ENCODE peak calls at places on chromosomes 1 and 21, in five cellular contexts. S is NCI-H2081; H is EL; J is stimulated activated naive CD4-positive, alpha-beta T cell; W is BJ. F is an unnamed sample.

GRCh38 chr1:75618382-75618781 is 7.5 kb upstream of the SLC44A5 start:
- DNase-seq in S (no peak), H (no peak), J (no peak), W (no peak), F (no peak)

GRCh38 chr21:32302560-32302959 is 3.9 kb downstream of the MRAP start:
- DNase-seq in S (no peak), H (no peak), J (no peak), W (no peak), F (no peak)

GRCh38 chr1:48469616-48470500 is 2.1 kb downstream of the SPATA6 start:
- DNase-seq in S (no peak), H (peak), J (no peak), W (no peak), F (no peak)

GRCh38 chr1:59043796-59044195 is 253.1 kb upstream of the FGGY start:
- DNase-seq in S (no peak), H (peak), J (no peak), W (peak), F (peak)

GRCh38 chr1:6239950-6240768 is 3.8 kb upstream of the HES3 start:
- DNase-seq in S (no peak), H (peak), J (no peak), W (no peak), F (no peak)

GRCh38 chr1:41418868-41419583 is 57.8 kb downstream of the FOXO6 start:
- DNase-seq in S (peak), H (peak), J (no peak), W (peak), F (peak)

GRCh38 chr1:164803366-164803765 is 244.4 kb downstream of the PBX1 start:
- DNase-seq in S (no peak), H (no peak), J (no peak), W (no peak), F (no peak)

GRCh38 chr1:229186373-229187056 is 84.4 kb upstream of the RAB4A start:
- DNase-seq in S (no peak), H (no peak), J (no peak), W (no peak), F (no peak)

GRCh38 chr21:17462276-17462981 is 50.4 kb upstream of the CXADR start:
- DNase-seq in S (no peak), H (no peak), J (no peak), W (no peak), F (peak)

GRCh38 chr1:29719253-29719652 is 482.9 kb downstream of the PTPRU start:
- DNase-seq in S (no peak), H (no peak), J (no peak), W (no peak), F (no peak)

GRCh38 chr1:36134805-36135339 is 9.8 kb upstream of the COL8A2 start:
- DNase-seq in S (peak), H (peak), J (peak), W (no peak), F (peak)

GRCh38 chr1:45723248-45723930 is 27.1 kb downstream of the IPP start:
- DNase-seq in S (no peak), H (peak), J (no peak), W (no peak), F (no peak)

GRCh38 chr1:8740034-8740449 is 77.4 kb downstream of the RERE start:
- DNase-seq in S (no peak), H (peak), J (no peak), W (peak), F (peak)

GRCh38 chr1:182762536-182762935 is 27.0 kb upstream of the NPL start:
- DNase-seq in S (no peak), H (no peak), J (no peak), W (no peak), F (no peak)

GRCh38 chr1:186617860-186618780 is 62.1 kb downstream of the PTGS2 start:
- DNase-seq in S (peak), H (peak), J (peak), W (no peak), F (no peak)

GRCh38 chr21:38669186-38669585 is 136.5 kb upstream of the ETS2 start:
- DNase-seq in S (no peak), H (peak), J (no peak), W (no peak), F (no peak)

GRCh38 chr21:41186763-41187536 is 19.0 kb downstream of the BACE2 start:
- DNase-seq in S (no peak), H (no peak), J (no peak), W (no peak), F (no peak)

GRCh38 chr1:102588536-102588935 is 519.8 kb downstream of the COL11A1 start:
- DNase-seq in S (no peak), H (peak), J (no peak), W (no peak), F (no peak)

GRCh38 chr1:153588482-153588881 is 22.8 kb upstream of the S100A2 start:
- DNase-seq in S (no peak), H (no peak), J (no peak), W (no peak), F (no peak)

GRCh38 chr1:151060241-151061011 is at the start of gene MLLT11:
- DNase-seq in S (peak), H (peak), J (peak), W (no peak), F (peak)

GRCh38 chr1:87109012-87109411 is 194.6 kb downstream of the HS2ST1 start:
- DNase-seq in S (no peak), H (no peak), J (no peak), W (no peak), F (no peak)

GRCh38 chr1:228993106-228993505 is 257.8 kb downstream of the RHOU start:
- DNase-seq in S (no peak), H (no peak), J (no peak), W (no peak), F (no peak)

GRCh38 chr1:98315309-98315708 is 346.2 kb upstream of the SNX7 start:
- DNase-seq in S (no peak), H (peak), J (no peak), W (peak), F (no peak)

GRCh38 chr1:2258122-2258812 is 30.1 kb downstream of the SKI start:
- DNase-seq in S (no peak), H (no peak), J (no peak), W (no peak), F (no peak)